ENCODE peak calls at places on chromosome 13, in nine cellular contexts. A is dorsolateral prefrontal cortex, S is RWPE2, I is tibial artery, D is fibroblast of lung, W is astrocyte of the cerebellum, G is AG04450, Z is choroid plexus epithelial cell, P is cardiac muscle cell. O is an unnamed sample.

GRCh38 chr13:45847554-45848224 is 3.9 kb downstream of the SIAH3 start:
- DNase-seq in A (no peak), S (no peak), I (no peak), D (no peak), W (no peak), G (no peak), Z (peak; percentile 29), P (peak; percentile 40), O (no peak)

GRCh38 chr13:25840931-25841330 is 210.9 kb downstream of the SHISA2 start:
- DNase-seq in A (no peak), S (no peak), I (no peak), D (no peak), W (no peak), G (no peak), Z (no peak), P (no peak), O (no peak)

GRCh38 chr13:35723820-35724219 is 247.3 kb upstream of the MAB21L1 start:
- DNase-seq in A (no peak), S (no peak), I (no peak), D (no peak), W (no peak), G (no peak), Z (peak; percentile 56), P (peak; percentile 66), O (peak; percentile 70)

GRCh38 chr13:48859168-48860105 is 116.3 kb upstream of the FNDC3A start:
- DNase-seq in A (no peak), S (no peak), I (no peak), D (no peak), W (no peak), G (no peak), Z (no peak), P (no peak), O (no peak)

GRCh38 chr13:27728271-27728670 is 64.0 kb upstream of the GSX1 start:
- DNase-seq in A (no peak), S (no peak), I (no peak), D (no peak), W (no peak), G (no peak), Z (peak; percentile 4), P (peak; percentile 4), O (no peak)

GRCh38 chr13:45737571-45738002 is 35.5 kb downstream of the CBY2 start:
- DNase-seq in A (no peak), S (no peak), I (no peak), D (no peak), W (no peak), G (no peak), Z (no peak), P (no peak), O (no peak)

GRCh38 chr13:104143760-104144406 is 1077.7 kb upstream of the SLC10A2 start:
- DNase-seq in A (no peak), S (no peak), I (no peak), D (no peak), W (no peak), G (no peak), Z (no peak), P (no peak), O (no peak)

GRCh38 chr13:106911602-106912001 is 343.7 kb upstream of the ARGLU1 start:
- DNase-seq in A (no peak), S (no peak), I (no peak), D (no peak), W (no peak), G (no peak), Z (no peak), P (no peak), O (no peak)

GRCh38 chr13:72061613-72062012 is 194.6 kb upstream of the DACH1 start:
- DNase-seq in A (no peak), S (no peak), I (no peak), D (no peak), W (no peak), G (no peak), Z (no peak), P (no peak), O (no peak)

GRCh38 chr13:71785361-71785760 is 81.6 kb downstream of the DACH1 start:
- DNase-seq in A (no peak), S (no peak), I (no peak), D (no peak), W (no peak), G (no peak), Z (no peak), P (no peak), O (no peak)

GRCh38 chr13:45113809-45114208 is 6.5 kb upstream of the GTF2F2 start:
- DNase-seq in A (no peak), S (no peak), I (no peak), D (no peak), W (no peak), G (no peak), Z (no peak), P (no peak), O (no peak)

GRCh38 chr13:80712026-80712425 is 371.1 kb upstream of the SPRY2 start:
- DNase-seq in A (no peak), S (no peak), I (no peak), D (peak; percentile 37), W (no peak), G (no peak), Z (peak; percentile 11), P (peak; percentile 33), O (peak; percentile 61)

GRCh38 chr13:94057618-94058017 is 421.9 kb downstream of the DCT start:
- DNase-seq in A (no peak), S (no peak), I (no peak), D (no peak), W (no peak), G (no peak), Z (no peak), P (peak; percentile 29), O (no peak)

DNA sequence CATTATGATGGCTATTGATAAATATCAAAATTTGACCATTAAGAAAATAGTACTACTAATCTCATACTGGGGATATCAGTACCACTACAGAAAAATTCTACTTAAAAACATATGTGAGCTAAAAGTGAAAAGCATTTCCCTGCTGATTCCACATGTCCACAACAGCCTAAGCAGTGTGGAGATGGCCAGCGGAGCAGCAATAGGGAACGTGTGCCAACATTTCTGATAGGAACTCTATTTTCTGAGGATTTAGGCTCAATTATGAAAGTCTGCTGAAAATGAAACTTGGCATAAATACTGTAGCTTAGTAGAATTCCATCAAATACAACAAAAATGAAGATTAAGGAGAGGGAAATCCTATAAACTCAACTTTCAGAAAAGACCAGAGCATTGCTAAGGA is 311.6 kb downstream of the ENOX1 start:
- DNase-seq in A (no peak), S (no peak), I (no peak), D (peak; percentile 24), W (no peak), G (no peak), Z (no peak), P (peak; percentile 16), O (no peak)
- H3K4me3 ChIP-seq in A (no peak overlapping the region), S (no peak overlapping the region), I (no peak overlapping the region), D (no peak overlapping the region), W (no peak overlapping the region), G (no peak overlapping the region), Z (no peak overlapping the region), P (no peak overlapping the region), O (no peak overlapping the region)

GRCh38 chr13:33799950-33800592 is 17.9 kb upstream of the RFC3 start:
- DNase-seq in A (no peak), S (no peak), I (no peak), D (peak; percentile 77), W (peak; percentile 27), G (no peak), Z (peak; percentile 79), P (peak; percentile 73), O (peak; percentile 59)
- TF ChIP-seq CTCF in A (peak; percentile 58), S (peak; percentile 64), I (peak; percentile 40), D (peak; percentile 39), W (peak; percentile 49), G (peak; percentile 53), Z (peak; percentile 57), P (peak; percentile 62), O (peak; percentile 47)

GRCh38 chr13:97072297-97072696 is 78.0 kb upstream of the OXGR1 start:
- DNase-seq in A (no peak), S (no peak), I (no peak), D (no peak), W (no peak), G (no peak), Z (no peak), P (no peak), O (no peak)

GRCh38 chr13:97079726-97080125 is 85.5 kb upstream of the OXGR1 start:
- DNase-seq in A (no peak), S (no peak), I (no peak), D (no peak), W (no peak), G (no peak), Z (peak; percentile 4), P (no peak), O (no peak)

GRCh38 chr13:97068964-97069815 is 74.9 kb upstream of the OXGR1 start:
- DNase-seq in A (no peak), S (no peak), I (no peak), D (no peak), W (no peak), G (no peak), Z (peak; percentile 23), P (no peak), O (no peak)

GRCh38 chr13:97076898-97077297 is 82.6 kb upstream of the OXGR1 start:
- DNase-seq in A (no peak), S (no peak), I (no peak), D (peak; percentile 15), W (no peak), G (no peak), Z (peak; percentile 70), P (peak; percentile 76), O (peak; percentile 14)

DNA sequence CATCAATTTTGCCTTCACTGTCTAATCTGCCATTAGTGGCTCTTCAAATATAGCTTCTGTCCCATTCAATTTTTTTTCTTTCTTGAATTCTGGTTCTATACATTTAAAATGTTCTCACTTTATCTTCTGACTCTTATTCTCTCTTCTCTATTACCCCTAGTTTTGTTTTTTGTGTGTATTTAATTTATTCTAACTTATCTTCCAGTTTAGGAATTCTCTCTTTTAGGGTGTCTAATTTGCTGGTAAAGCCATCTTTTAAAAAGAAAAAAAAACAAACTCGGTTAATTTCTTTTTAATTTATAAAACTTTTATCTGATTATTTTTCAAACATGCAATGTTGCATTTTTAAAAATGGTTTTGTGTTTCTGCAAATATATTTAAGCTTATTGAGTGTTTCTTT is 80.3 kb upstream of the OXGR1 start:
- DNase-seq in A (no peak), S (no peak), I (no peak), D (no peak), W (no peak), G (no peak), Z (no peak), P (no peak), O (no peak)
- H3K4me3 ChIP-seq in A (no peak overlapping the region), S (no peak overlapping the region), I (no peak overlapping the region), D (no peak overlapping the region), W (no peak overlapping the region), G (no peak overlapping the region), Z (no peak overlapping the region), P (no peak overlapping the region), O (no peak overlapping the region)

DNA sequence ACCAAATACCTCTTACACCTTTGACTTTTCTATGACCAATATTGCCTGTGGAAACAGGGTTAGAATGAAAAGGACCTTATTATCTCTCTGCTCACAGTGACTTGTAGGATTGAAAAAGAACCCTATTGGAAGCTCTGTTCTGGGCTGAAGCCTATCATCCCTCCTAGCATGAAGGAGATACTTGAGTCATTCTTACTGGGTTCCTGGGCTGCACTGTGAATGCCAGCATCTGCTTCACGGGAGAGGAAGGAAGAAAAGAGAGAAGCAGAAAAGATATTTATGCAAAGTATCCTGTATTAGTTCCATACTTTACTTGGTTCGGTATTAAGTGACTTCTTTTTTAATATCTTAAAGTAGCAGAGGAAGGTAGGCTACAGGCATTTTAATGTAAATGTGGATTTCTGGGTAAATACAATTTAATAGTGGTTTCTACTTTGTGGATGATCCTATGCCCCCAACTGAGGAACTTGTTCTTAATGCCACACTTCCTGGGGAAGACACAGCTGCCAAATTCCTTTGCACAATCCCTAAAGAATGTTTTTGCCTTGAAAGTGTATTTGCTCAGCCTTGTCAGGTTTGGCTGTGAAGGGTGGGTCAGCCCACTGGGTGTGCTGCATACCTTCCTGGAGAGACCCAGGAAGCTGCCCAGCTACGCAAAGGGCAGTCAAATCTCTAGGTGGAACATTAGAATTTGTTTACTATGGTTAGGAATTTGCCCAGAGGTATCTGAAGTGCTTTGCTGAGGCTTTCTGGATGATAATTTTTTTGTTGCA is 13.7 kb upstream of the SCEL start:
- DNase-seq in A (no peak), S (peak; percentile 85), I (no peak), D (no peak), W (peak; percentile 51), G (no peak), Z (peak; percentile 68), P (peak; percentile 46), O (peak; percentile 37)
- TF ChIP-seq CTCF in A (no peak), S (peak; percentile 5), I (no peak), D (no peak), W (no peak), G (no peak), Z (no peak), P (no peak), O (no peak)